ENCODE peak calls at places on chromosomes 11 and 22, in six cellular contexts. R is activated CD4-positive, alpha-beta memory T cell treated with anti-CD3 and anti-CD28 coated beads for 36 hours; F is T-helper 9 cell; O is activated CD4-positive, alpha-beta T cell treated with anti-CD3 and anti-CD28 coated beads, Interleukin-2, amount 50 U/mL, for 4 hours; E is lower lobe of right lung; N is GM13977. Y is an unnamed sample.

GRCh38 chr11:22347857-22348496 is 9.8 kb downstream of the SLC17A6 start:
- DNase-seq in R (no peak), O (no peak), N (no peak), E (no peak), F (no peak), Y (no peak)

GRCh38 chr11:35138949-35139881 is at the start of gene CD44:
- DNase-seq in F (peak; percentile 76), O (peak; percentile 84), N (peak; percentile 75), R (peak; percentile 83), E (peak; percentile 85), Y (peak; percentile 87)

GRCh38 chr22:48039326-48039725 is 1276.9 kb downstream of the TBC1D22A start:
- DNase-seq in O (no peak), R (no peak), E (no peak), F (no peak), N (no peak), Y (no peak)

GRCh38 chr11:114610550-114610949 is 15.0 kb upstream of the NXPE4 start:
- DNase-seq in N (no peak), E (no peak), R (no peak), O (no peak), F (no peak), Y (no peak)

GRCh38 chr11:117986981-117987495 is 844 bp downstream of the IL10RA start:
- DNase-seq in E (no peak), O (peak; percentile 57), N (peak; percentile 88), R (peak; percentile 86), F (peak; percentile 37), Y (no peak)

GRCh38 chr11:91303754-91304153 is 920.9 kb upstream of the FAT3 start:
- DNase-seq in E (no peak), N (no peak), O (no peak), F (no peak), R (no peak), Y (no peak)

GRCh38 chr22:23163665-23164064 is 16.6 kb upstream of the BCR start:
- DNase-seq in E (no peak), O (no peak), F (no peak), R (no peak), N (no peak), Y (peak; percentile 62)

GRCh38 chr11:35260342-35260985 is 121.5 kb downstream of the CD44 start:
- DNase-seq in R (no peak), O (no peak), F (no peak), E (no peak), N (no peak), Y (no peak)

GRCh38 chr11:113090716-113091577 is 129.7 kb downstream of the NCAM1 start:
- DNase-seq in E (no peak), N (no peak), O (no peak), R (no peak), F (no peak), Y (no peak)

GRCh38 chr22:45977003-45977395 is at the start of gene WNT7B:
- DNase-seq in O (no peak), F (no peak), E (peak; percentile 75), R (no peak), N (no peak), Y (peak; percentile 88)

GRCh38 chr11:35223429-35223828 is 84.5 kb downstream of the CD44 start:
- DNase-seq in N (no peak), R (no peak), E (no peak), O (no peak), F (no peak), Y (no peak)

GRCh38 chr11:74696488-74696887 is 34.7 kb downstream of the CHRDL2 start:
- DNase-seq in R (no peak), E (no peak), O (no peak), N (no peak), F (no peak), Y (no peak)

GRCh38 chr11:90204832-90205646 is 17.8 kb downstream of the CHORDC1 start:
- DNase-seq in F (no peak), O (no peak), E (no peak), R (no peak), N (peak; percentile 20), Y (no peak)

GRCh38 chr11:119691701-119692546 is 37.1 kb downstream of the NECTIN1 start:
- DNase-seq in F (no peak), E (no peak), O (no peak), N (no peak), R (no peak), Y (no peak)

GRCh38 chr11:96942855-96943254 is 553.0 kb downstream of the JRKL start:
- DNase-seq in R (no peak), F (no peak), N (no peak), O (no peak), E (no peak), Y (no peak)

GRCh38 chr11:74559110-74559933 is 33.1 kb upstream of the POLD3 start:
- DNase-seq in N (no peak), O (no peak), E (no peak), R (no peak), F (no peak), Y (no peak)

GRCh38 chr11:19216709-19217374 is 15.1 kb upstream of the CSRP3 start:
- DNase-seq in F (no peak), R (no peak), E (no peak), O (no peak), N (no peak), Y (no peak)

Y was measured in left lung.